ENCODE peak calls at places on chromosomes 6 and 20, in eight cellular contexts. J is cardiac muscle cell, H is Peyer's patch, M is fibroblast of lung, E is left ventricle myocardium inferior, I is body of pancreas, P is endodermal cell, L is RWPE2. Q is an unnamed sample.
A peak's percentile ranks its signal among the peaks of the same experiment; 100 is the strongest.

GRCh38 chr20:59515013-59515905 is 89.1 kb upstream of the PHACTR3 start:
- DNase-seq in I (peak; percentile 85), M (peak; percentile 23), P (peak; percentile 97), E (peak; percentile 69), L (no peak), H (peak; percentile 75), J (peak; percentile 90), Q (peak; percentile 64)

GRCh38 chr6:14305131-14305530 is 187.6 kb downstream of the CD83 start:
- DNase-seq in H (no peak), L (no peak), E (no peak), J (no peak), I (no peak), M (no peak), P (no peak), Q (no peak)

GRCh38 chr6:30260036-30260504 is 46.9 kb upstream of the TRIM26 start:
- DNase-seq in L (no peak), I (peak; percentile 20), J (no peak), H (no peak), P (peak; percentile 68), E (no peak), M (no peak), Q (no peak)

GRCh38 chr6:35725721-35726438 is 11.0 kb upstream of the ARMC12 start:
- DNase-seq in I (peak; percentile 70), P (peak; percentile 51), J (no peak), H (peak; percentile 93), E (peak; percentile 75), L (no peak), M (no peak), Q (no peak)

GRCh38 chr6:149300563-149300962 is 16.9 kb upstream of the TAB2 start:
- DNase-seq in M (no peak), L (no peak), P (no peak), E (no peak), I (no peak), H (no peak), J (no peak), Q (no peak)

GRCh38 chr20:48190757-48191156 is 405.5 kb upstream of the SULF2 start:
- DNase-seq in I (no peak), P (no peak), J (no peak), H (no peak), L (no peak), M (no peak), E (no peak), Q (no peak)

GRCh38 chr20:16947346-16947943 is 199.3 kb downstream of the OTOR start:
- DNase-seq in H (no peak), M (peak; percentile 66), P (no peak), L (no peak), E (no peak), I (no peak), J (no peak), Q (no peak)

GRCh38 chr6:94323853-94324252 is 904.5 kb upstream of the EPHA7 start:
- DNase-seq in J (peak; percentile 13), P (peak; percentile 62), H (no peak), I (no peak), E (no peak), L (no peak), M (no peak), Q (peak; percentile 1)

GRCh38 chr6:163782436-163783003 is 368.0 kb downstream of the QKI start:
- DNase-seq in L (no peak), M (no peak), J (no peak), P (peak; percentile 63), E (no peak), H (no peak), I (no peak), Q (no peak)

GRCh38 chr6:152952045-152952444 is 30.8 kb downstream of the FBXO5 start:
- DNase-seq in H (no peak), P (no peak), J (no peak), L (no peak), M (peak; percentile 66), I (no peak), E (no peak), Q (peak; percentile 5)

GRCh38 chr6:152946484-152946883 is 36.4 kb downstream of the FBXO5 start:
- DNase-seq in E (no peak), J (no peak), L (no peak), M (no peak), H (no peak), P (no peak), I (no peak), Q (no peak)

GRCh38 chr6:152948150-152948768 is 34.6 kb downstream of the FBXO5 start:
- DNase-seq in M (peak; percentile 37), L (no peak), H (no peak), E (no peak), P (no peak), I (no peak), J (peak; percentile 60), Q (no peak)

GRCh38 chr6:152952866-152953509 is 29.9 kb downstream of the FBXO5 start:
- DNase-seq in M (peak; percentile 35), E (no peak), J (peak; percentile 10), I (no peak), L (no peak), H (no peak), P (no peak), Q (no peak)

GRCh38 chr6:152950240-152950639 is 32.6 kb downstream of the FBXO5 start:
- DNase-seq in L (no peak), E (no peak), J (no peak), H (no peak), P (no peak), I (no peak), M (no peak), Q (no peak)
- H3K4me1 ChIP-seq in L (peaks cover 8% of the 10 kb centered on the region), E (peaks cover 7% of the 10 kb centered on the region), J (no peaks in the 10 kb centered on the region), H (no peaks in the 10 kb centered on the region), P (no peaks in the 10 kb centered on the region), I (peaks cover 10% of the 10 kb centered on the region), M (no peaks in the 10 kb centered on the region), Q (peaks cover 15% of the 10 kb centered on the region)

DNA sequence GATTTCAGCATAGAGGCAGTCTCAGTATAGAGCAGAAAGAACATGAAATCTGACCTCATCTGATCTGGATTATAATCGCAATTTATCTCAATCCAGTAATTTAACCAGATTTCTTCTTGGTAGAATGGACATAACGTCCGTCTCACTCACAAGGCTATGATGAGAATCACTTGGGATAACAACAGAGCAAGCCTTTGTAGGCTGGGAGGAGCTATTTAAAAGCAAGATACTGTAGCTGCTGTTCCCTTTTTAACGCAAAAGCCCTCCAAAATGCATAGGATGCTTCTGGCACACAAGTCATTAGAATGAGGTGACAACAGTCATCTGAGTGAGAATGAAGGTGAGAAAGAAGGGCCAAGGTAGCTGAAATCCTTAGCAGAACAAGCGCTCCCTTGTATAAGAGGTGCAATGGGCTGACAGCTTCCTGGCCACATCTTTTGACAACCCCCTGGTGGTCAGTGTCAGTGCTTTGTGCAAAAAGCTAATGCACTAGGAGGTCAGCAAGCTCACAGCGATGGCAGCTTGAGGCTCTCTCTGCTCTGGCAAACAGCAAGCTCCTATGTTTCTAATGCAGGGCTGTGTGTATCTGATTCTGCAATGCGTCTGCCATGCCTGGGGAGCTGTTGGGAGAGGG is 16.4 kb downstream of the METTL24 start:
- DNase-seq in E (no peak), J (peak; percentile 70), P (peak; percentile 89), I (no peak), L (no peak), M (no peak), H (no peak), Q (no peak)
- TF ChIP-seq CTCF in E (peak; percentile 25), J (peak; percentile 64), P (peak; percentile 87), I (no peak), L (peak; percentile 14), M (peak; percentile 56), H (no peak), Q (peak; percentile 52)

GRCh38 chr20:44495802-44496481 is 20.3 kb downstream of the TTPAL start:
- DNase-seq in H (no peak), E (no peak), M (peak; percentile 97), I (no peak), J (no peak), L (peak; percentile 85), P (no peak), Q (peak; percentile 97)

GRCh38 chr20:44496976-44497375 is 21.3 kb downstream of the TTPAL start:
- DNase-seq in E (no peak), H (no peak), I (no peak), L (peak; percentile 98), J (no peak), P (no peak), M (peak; percentile 93), Q (peak; percentile 35)

GRCh38 chr20:44495257-44495656 is 19.6 kb downstream of the TTPAL start:
- DNase-seq in P (no peak), E (no peak), L (no peak), I (no peak), M (peak; percentile 75), J (no peak), H (no peak), Q (peak; percentile 94)

GRCh38 chr20:44494266-44494665 is 18.6 kb downstream of the TTPAL start:
- DNase-seq in E (no peak), L (peak; percentile 47), P (no peak), H (no peak), J (no peak), M (peak; percentile 75), I (no peak), Q (no peak)

GRCh38 chr20:44494681-44495080 is 19.0 kb downstream of the TTPAL start:
- DNase-seq in J (no peak), E (no peak), L (no peak), M (no peak), I (no peak), P (no peak), H (no peak), Q (no peak)
- H3K27ac ChIP-seq in J (peak overlapping the region; percentile 41), E (no peak overlapping the region), L (peak overlapping the region; percentile 98), M (peak overlapping the region; percentile 88), I (no peak overlapping the region), P (no peak overlapping the region), H (peak overlapping the region; percentile 41), Q (peak overlapping the region; percentile 97)

GRCh38 chr6:157946053-157946617 is 35.5 kb upstream of the SYNJ2 start:
- DNase-seq in M (no peak), I (no peak), P (no peak), H (no peak), E (no peak), L (no peak), J (no peak), Q (no peak)
- H3K4me1 ChIP-seq in M (no peaks in the 10 kb centered on the region), I (no peaks in the 10 kb centered on the region), P (peaks cover 2% of the 10 kb centered on the region), H (no peaks in the 10 kb centered on the region), E (no peaks in the 10 kb centered on the region), L (no peaks in the 10 kb centered on the region), J (peaks cover 18% of the 10 kb centered on the region), Q (no peaks in the 10 kb centered on the region)

GRCh38 chr20:19566226-19566960 is 191.7 kb upstream of the RIN2 start:
- DNase-seq in L (no peak), J (no peak), P (no peak), E (no peak), I (no peak), M (peak; percentile 6), H (no peak), Q (no peak)
- TF ChIP-seq CTCF in L (no peak), J (no peak), P (no peak), E (no peak), I (no peak), M (no peak), H (no peak), Q (no peak)

DNA sequence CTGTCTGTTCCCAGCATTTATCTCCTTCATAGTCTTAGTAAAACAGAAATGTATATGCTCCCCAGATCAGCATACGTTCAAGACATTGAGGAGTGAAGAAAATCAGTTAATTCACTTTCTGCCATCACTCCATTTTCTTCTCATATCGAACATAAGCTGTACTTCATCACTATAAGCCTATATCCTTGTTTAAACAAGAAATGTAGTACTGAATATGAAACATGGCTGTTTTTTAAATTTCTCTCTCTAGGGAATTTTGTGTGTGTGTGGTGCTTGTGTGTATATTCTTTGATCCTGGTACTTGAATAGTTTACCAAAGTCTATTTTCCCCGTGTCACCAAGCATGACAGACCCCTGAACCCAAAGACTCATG is 107.1 kb downstream of the HFE start:
- DNase-seq in P (no peak), H (no peak), E (no peak), J (no peak), L (no peak), I (no peak), M (no peak), Q (no peak)
- H3K27ac ChIP-seq in P (no peak overlapping the region), H (peak overlapping the region; percentile 97), E (peak overlapping the region; percentile 94), J (peak overlapping the region; percentile 78), L (peak overlapping the region; percentile 93), I (no peak overlapping the region), M (no peak overlapping the region), Q (peak overlapping the region; percentile 63)

Q was measured in PC-9.